ENCODE peak calls at places on chromosomes 12 and 14, in four cellular contexts. M is RWPE1, Q is ascending aorta, R is tibial artery. K is an unnamed sample.

GRCh38 chr12:33438025-33438772 is 1.4 kb downstream of the SYT10 start:
- DNase-seq in M (no peak), Q (no peak), R (no peak), K (no peak)

GRCh38 chr12:111410229-111411186 is 4.8 kb downstream of the SH2B3 start:
- DNase-seq in M (no peak), Q (no peak), R (no peak), K (no peak)

GRCh38 chr14:22493143-22493542 is 95.9 kb downstream of the DAD1 start:
- DNase-seq in M (no peak), Q (no peak), R (no peak), K (no peak)

GRCh38 chr12:104226672-104227071 is 11.1 kb downstream of the TXNRD1 start:
- DNase-seq in M (no peak), Q (no peak), R (no peak), K (no peak)

GRCh38 chr12:105109465-105110212 is 2.1 kb downstream of the WASHC4 start:
- DNase-seq in M (peak), Q (no peak), R (no peak), K (no peak)

GRCh38 chr14:94665121-94665520 is 52.9 kb downstream of the SERPINA3 start:
- DNase-seq in M (no peak), Q (no peak), R (no peak), K (no peak)

GRCh38 chr14:63214417-63215196 is 10.4 kb downstream of the RHOJ start:
- DNase-seq in M (no peak), Q (no peak), R (no peak), K (no peak)

GRCh38 chr14:93136009-93136408 is 20.3 kb upstream of the ITPK1 start:
- DNase-seq in M (no peak), Q (no peak), R (no peak), K (no peak)

GRCh38 chr14:91237219-91237618 is 7.3 kb downstream of the GPR68 start:
- DNase-seq in M (no peak), Q (no peak), R (no peak), K (no peak)

GRCh38 chr12:42483534-42483857 is 106.0 kb downstream of the PRICKLE1 start:
- DNase-seq in M (peak), Q (no peak), R (no peak), K (no peak)

GRCh38 chr12:33226671-33227070 is 212.9 kb downstream of the SYT10 start:
- DNase-seq in M (no peak), Q (no peak), R (no peak), K (no peak)

GRCh38 chr12:109069307-109070231 is 17.2 kb downstream of the USP30 start:
- DNase-seq in M (no peak), Q (no peak), R (no peak), K (no peak)

GRCh38 chr14:89813485-89814080 is 140.9 kb downstream of the EFCAB11 start:
- DNase-seq in M (peak), Q (no peak), R (no peak), K (no peak)

GRCh38 chr12:132385923-132386751 is 56.7 kb upstream of the GALNT9 start:
- DNase-seq in M (no peak), Q (no peak), R (no peak), K (peak)

GRCh38 chr12:48454675-48455074 is 17.7 kb upstream of the ANP32D start:
- DNase-seq in M (no peak), Q (no peak), R (no peak), K (no peak)

GRCh38 chr14:41034969-41035368 is 571.7 kb upstream of the LRFN5 start:
- DNase-seq in M (no peak), Q (no peak), R (no peak), K (no peak)

GRCh38 chr12:109532721-109533486 is 40.4 kb downstream of the MMAB start:
- DNase-seq in M (no peak), Q (no peak), R (no peak), K (no peak)

GRCh38 chr14:94850332-94851211 is 80.7 kb upstream of the GSC start:
- DNase-seq in M (peak), Q (no peak), R (no peak), K (no peak)

GRCh38 chr12:39503445-39503844 is 60.5 kb upstream of the KIF21A start:
- DNase-seq in M (peak), Q (no peak), R (no peak), K (no peak)

GRCh38 chr12:96465896-96466295 is 23.5 kb upstream of the CFAP54 start:
- DNase-seq in M (no peak), Q (no peak), R (no peak), K (no peak)

GRCh38 chr12:123056053-123056452 is 75.6 kb downstream of the ARL6IP4 start:
- DNase-seq in M (no peak), Q (no peak), R (no peak), K (no peak)

GRCh38 chr12:80763874-80764273 is 47.2 kb downstream of the MYF5 start:
- DNase-seq in M (no peak), Q (no peak), R (no peak), K (no peak)

GRCh38 chr12:26507613-26508012 is 312.2 kb downstream of the SSPN start:
- DNase-seq in M (no peak), Q (no peak), R (no peak), K (no peak)

GRCh38 chr12:108935165-108935564 is 55.3 kb downstream of the DAO start:
- DNase-seq in M (no peak), Q (no peak), R (no peak), K (no peak)

GRCh38 chr14:101473045-101473729 is 88.1 kb upstream of the DIO3 start:
- DNase-seq in M (no peak), Q (no peak), R (peak), K (no peak)

GRCh38 chr14:90616881-90617280 is 199.3 kb downstream of the TTC7B start:
- DNase-seq in M (no peak), Q (no peak), R (no peak), K (no peak)

GRCh38 chr14:54881761-54882401 is 20.7 kb downstream of the GCH1 start:
- DNase-seq in M (peak), Q (no peak), R (no peak), K (no peak)

GRCh38 chr12:108302471-108303311 is 36.4 kb downstream of the CMKLR1 start:
- DNase-seq in M (peak), Q (peak), R (peak), K (peak)

GRCh38 chr12:69274861-69275260 is 35.5 kb downstream of the CPSF6 start:
- DNase-seq in M (no peak), Q (no peak), R (no peak), K (no peak)

GRCh38 chr12:42588981-42589464 is 523 bp downstream of the PRICKLE1 start:
- DNase-seq in M (peak), Q (no peak), R (peak), K (peak)

GRCh38 chr12:110885152-110885840 is 35.1 kb downstream of the MYL2 start:
- DNase-seq in M (no peak), Q (no peak), R (no peak), K (no peak)

GRCh38 chr14:91911474-91912032 is 35.9 kb downstream of the FBLN5 start:
- DNase-seq in M (peak), Q (no peak), R (no peak), K (no peak)

DNA sequence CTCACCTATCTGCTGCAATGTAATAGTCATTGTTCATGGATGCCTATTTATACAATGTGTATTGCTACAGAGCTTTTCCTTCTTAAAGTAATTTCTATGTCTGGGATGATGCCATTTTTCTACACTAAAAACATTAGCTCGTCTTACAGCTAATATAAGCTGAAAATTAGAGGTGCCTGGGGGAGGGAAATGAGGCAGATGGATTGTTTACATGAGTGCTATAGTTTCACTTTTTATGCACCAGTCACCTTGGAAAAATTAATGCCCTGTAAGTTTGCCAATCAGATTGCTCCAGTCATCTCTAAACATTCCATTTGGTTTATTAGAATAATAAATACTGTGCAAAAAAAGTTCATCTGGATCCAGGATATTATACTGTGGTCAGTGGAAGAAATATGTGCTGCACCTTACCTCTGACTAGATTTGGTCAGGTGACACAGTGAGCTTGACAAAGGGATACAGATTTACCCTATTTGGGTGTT is 436.2 kb downstream of the RAD51B start:
- DNase-seq in M (no peak), Q (no peak), R (no peak), K (no peak)
- H3K27ac ChIP-seq in M (no peak), Q (no peak), R (no peak), K (no peak)

DNA sequence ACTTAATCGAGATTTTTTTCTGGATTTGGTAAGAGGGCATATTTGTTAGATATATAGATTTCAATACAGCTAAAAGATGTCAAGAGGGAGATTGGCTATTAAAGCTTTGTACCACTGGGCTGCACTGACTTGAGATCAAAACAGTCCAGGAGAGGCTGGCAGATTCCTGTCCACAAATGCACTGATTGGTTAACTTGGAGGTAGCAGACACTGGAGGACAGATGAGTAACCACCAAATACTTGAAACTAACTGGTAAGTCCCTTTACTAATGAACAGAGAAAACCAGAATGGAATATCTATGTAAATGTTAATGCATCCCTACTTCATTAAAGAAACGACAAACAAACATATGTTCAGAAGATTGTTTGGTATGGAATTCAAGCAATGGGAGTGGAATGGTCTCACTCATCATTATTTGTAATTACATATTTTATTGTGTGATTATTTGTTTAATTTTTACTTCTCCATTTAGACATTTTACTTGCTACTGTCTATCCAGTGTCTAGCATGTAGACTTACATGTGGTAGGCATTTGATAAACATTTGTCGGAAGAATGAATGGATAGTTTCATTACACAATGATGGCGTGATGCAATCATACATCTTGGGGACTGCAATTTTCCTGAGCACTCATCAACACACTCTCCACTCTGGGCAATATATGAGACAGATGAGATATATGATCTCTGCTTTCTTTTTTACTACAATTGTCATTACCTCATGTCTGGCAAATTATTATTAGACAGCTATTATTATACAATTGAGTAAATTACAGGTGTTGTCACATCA is 416.4 kb downstream of the LRIG3 start:
- DNase-seq in M (no peak), Q (no peak), R (no peak), K (no peak)
- TF ChIP-seq CTCF in M (no peak), Q (no peak), R (no peak), K (no peak)

GRCh38 chr12:53051881-53052412 is 2.1 kb downstream of the TNS2 start:
- DNase-seq in M (no peak), Q (no peak), R (peak), K (no peak)

GRCh38 chr12:53051058-53051880 is 1.4 kb downstream of the TNS2 start:
- DNase-seq in M (no peak), Q (no peak), R (peak), K (peak)

GRCh38 chr12:53048780-53049401 is 974 bp upstream of the TNS2 start:
- DNase-seq in M (no peak), Q (no peak), R (peak), K (no peak)

GRCh38 chr12:53049582-53050318 is at the start of gene TNS2:
- DNase-seq in M (peak), Q (no peak), R (peak), K (no peak)

GRCh38 chr12:53050426-53051057 is 677 bp downstream of the TNS2 start:
- DNase-seq in M (no peak), Q (no peak), R (no peak), K (no peak)
- H3K27ac ChIP-seq in M (peak), Q (peak), R (peak), K (peak)

DNA sequence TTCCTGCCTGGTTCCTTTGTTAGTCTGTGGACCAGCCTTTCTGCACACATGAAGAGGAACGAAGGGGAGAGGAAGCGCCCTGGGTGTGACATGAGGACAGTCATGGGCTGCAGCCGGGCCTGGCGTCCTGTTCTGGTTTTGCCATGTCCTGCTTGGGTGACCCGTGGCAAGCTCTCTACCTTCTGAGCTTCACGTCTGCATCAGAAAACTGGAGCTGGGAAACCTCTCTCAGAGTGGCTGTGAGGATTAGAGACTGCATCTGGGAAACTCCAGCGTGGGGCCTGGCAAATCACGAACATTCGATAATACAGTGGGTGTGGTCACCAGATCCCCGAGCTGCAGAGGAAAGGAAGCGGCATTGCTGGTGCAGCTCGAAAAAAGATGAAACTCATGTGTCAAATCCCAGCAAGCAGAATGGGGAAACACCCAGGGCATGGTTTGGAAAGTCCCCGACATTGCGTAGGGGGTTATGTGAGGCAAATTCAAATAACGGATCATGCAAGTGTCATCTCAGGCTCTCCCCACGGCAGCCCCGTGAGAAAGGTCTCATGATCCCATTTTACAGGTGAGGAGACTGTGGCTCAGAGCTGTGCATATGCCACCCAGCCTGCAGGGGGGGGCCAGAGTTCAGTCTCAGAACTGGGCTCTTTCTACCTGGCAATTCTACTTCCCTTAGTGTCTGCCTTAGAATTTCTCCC is 98.2 kb upstream of the VRK1 start:
- DNase-seq in M (no peak), Q (no peak), R (no peak), K (no peak)
- TF ChIP-seq CTCF in M (no peak), Q (no peak), R (no peak), K (no peak)

GRCh38 chr12:51910691-51911090 is 3.4 kb downstream of the ACVRL1 start:
- DNase-seq in M (no peak), Q (no peak), R (no peak), K (no peak)
- H3K27ac ChIP-seq in M (no peak), Q (peak), R (no peak), K (peak)

DNA sequence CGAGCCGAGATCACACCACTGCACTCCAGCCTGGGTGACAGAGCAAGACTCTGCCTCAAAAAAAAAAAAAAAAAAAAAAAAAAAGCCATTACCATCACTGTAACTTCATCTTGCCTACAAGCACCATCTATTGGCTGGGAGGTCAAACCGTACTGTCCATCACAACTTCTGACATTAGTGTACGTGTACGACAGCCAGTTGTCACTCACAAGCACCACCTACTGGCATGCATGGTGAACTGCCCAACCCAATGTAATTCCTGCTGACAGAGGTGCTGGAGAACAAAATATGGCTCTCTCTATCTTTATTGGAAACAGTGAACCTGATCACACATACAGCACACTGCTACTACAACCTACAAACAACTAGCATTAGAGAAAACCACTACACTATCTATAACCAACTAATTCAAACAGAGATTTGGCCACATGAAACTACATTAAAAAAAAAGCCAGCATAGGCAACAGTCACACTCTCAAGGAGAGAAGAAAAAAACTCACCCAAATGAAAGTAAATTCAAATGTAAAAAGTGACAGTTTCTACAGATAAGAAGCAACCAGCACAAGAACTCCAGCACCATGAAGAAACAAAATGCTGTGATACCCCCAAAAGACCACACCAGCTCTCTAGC is 82.3 kb downstream of the PUS7L start:
- DNase-seq in M (no peak), Q (no peak), R (no peak), K (no peak)
- TF ChIP-seq CTCF in M (peak), Q (no peak), R (no peak), K (peak)

GRCh38 chr12:130203151-130203550 is 40.9 kb downstream of the FZD10 start:
- DNase-seq in M (no peak), Q (no peak), R (no peak), K (no peak)

GRCh38 chr12:130205531-130205930 is 43.3 kb downstream of the FZD10 start:
- DNase-seq in M (no peak), Q (no peak), R (no peak), K (no peak)

GRCh38 chr12:130202201-130202600 is 39.9 kb downstream of the FZD10 start:
- DNase-seq in M (no peak), Q (no peak), R (no peak), K (no peak)

GRCh38 chr12:130201037-130201436 is 38.8 kb downstream of the FZD10 start:
- DNase-seq in M (no peak), Q (no peak), R (no peak), K (no peak)

GRCh38 chr12:130204441-130204840 is 42.2 kb downstream of the FZD10 start:
- DNase-seq in M (peak), Q (no peak), R (no peak), K (no peak)
- H3K27ac ChIP-seq in M (peak), Q (no peak), R (no peak), K (no peak)

GRCh38 chr12:3365416-3366385 is 125.3 kb upstream of the PRMT8 start:
- DNase-seq in M (peak), Q (no peak), R (no peak), K (no peak)
- TF ChIP-seq CTCF in M (no peak), Q (no peak), R (no peak), K (no peak)

GRCh38 chr12:124240493-124240892 is 54.4 kb upstream of the RFLNA start:
- DNase-seq in M (peak), Q (no peak), R (no peak), K (no peak)

GRCh38 chr12:124233846-124234620 is 60.9 kb upstream of the RFLNA start:
- DNase-seq in M (peak), Q (no peak), R (no peak), K (no peak)

GRCh38 chr12:124233041-124233836 is 61.7 kb upstream of the RFLNA start:
- DNase-seq in M (peak), Q (no peak), R (no peak), K (no peak)

GRCh38 chr12:124238886-124239285 is 56.0 kb upstream of the RFLNA start:
- DNase-seq in M (no peak), Q (no peak), R (no peak), K (no peak)

DNA sequence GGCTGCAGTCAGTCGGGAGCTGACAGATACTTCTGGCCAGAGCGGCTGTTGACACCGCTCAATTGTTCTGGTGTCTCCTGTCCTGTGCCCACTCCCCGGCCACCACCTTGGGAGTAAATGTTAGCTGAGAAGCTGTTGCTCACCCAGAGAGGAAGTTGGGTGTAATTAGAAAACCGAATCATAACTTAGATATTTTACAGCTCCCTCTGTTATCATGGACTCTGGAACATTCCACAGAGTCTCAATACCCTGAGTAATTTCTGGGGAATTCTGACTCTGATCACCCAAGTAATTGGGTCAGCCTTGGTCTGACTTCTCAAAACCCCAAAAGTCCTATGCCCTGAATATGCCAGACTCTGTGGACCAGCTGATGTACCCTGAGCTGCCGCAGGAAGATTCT is 58.2 kb upstream of the RFLNA start:
- DNase-seq in M (peak), Q (no peak), R (no peak), K (no peak)
- H3K27ac ChIP-seq in M (no peak), Q (no peak), R (no peak), K (no peak)

GRCh38 chr12:127230843-127231260 is 1036.1 kb upstream of the TMEM132C start:
- DNase-seq in M (peak), Q (no peak), R (no peak), K (no peak)
- TF ChIP-seq CTCF in M (no peak), Q (no peak), R (no peak), K (no peak)